ENCODE peak calls at places on chromosomes 13 and 19, in nine cellular contexts. N is activated T-cell treated with anti-CD3 and anti-CD28 coated beads, Interleukin-2, amount 50 U/mL, for 24 hours; Q is NCI-H1436; B is heart right ventricle; S is stimulated activated CD8-positive, alpha-beta memory T cell treated with anti-CD3 and anti-CD28 coated beads, Interleukin-7, amount 100 ng/mL, for 1 hour; F is nephron progenitor cell; T is activated CD4-positive, CD25-positive, alpha-beta regulatory T cell treated with anti-CD3 and anti-CD28 coated beads, Interleukin-2, amount 50 U/mL, for 16 hours; M is naive B cell; P is T-helper 22 cell. I is an unnamed sample.

GRCh38 chr13:111994578-111994977 is 72.4 kb upstream of the SOX1 start:
- DNase-seq in N (no peak), Q (no peak), B (no peak), S (no peak), F (no peak), T (no peak), M (no peak), P (no peak), I (no peak)

GRCh38 chr13:79194272-79194671 is 211.8 kb downstream of the RBM26 start:
- DNase-seq in N (no peak), Q (no peak), B (no peak), S (no peak), F (no peak), T (peak), M (peak), P (peak), I (no peak)

GRCh38 chr19:46856062-46857022 is 4.5 kb upstream of the ARHGAP35 start:
- DNase-seq in N (peak), Q (peak), B (peak), S (peak), F (peak), T (peak), M (peak), P (peak), I (peak)

GRCh38 chr19:18774107-18774506 is 17.0 kb downstream of the COMP start:
- DNase-seq in N (no peak), Q (no peak), B (no peak), S (no peak), F (no peak), T (no peak), M (no peak), P (no peak), I (no peak)

GRCh38 chr19:12126707-12127106 is 13.4 kb downstream of the ZNF20 start:
- DNase-seq in N (no peak), Q (no peak), B (no peak), S (no peak), F (no peak), T (no peak), M (no peak), P (no peak), I (no peak)

GRCh38 chr13:93620366-93620765 is 393.8 kb downstream of the GPC6 start:
- DNase-seq in N (no peak), Q (no peak), B (no peak), S (no peak), F (no peak), T (no peak), M (no peak), P (no peak), I (no peak)

GRCh38 chr13:45447050-45447661 is 17.6 kb upstream of the COG3 start:
- DNase-seq in N (no peak), Q (no peak), B (no peak), S (no peak), F (no peak), T (no peak), M (no peak), P (no peak), I (no peak)

GRCh38 chr19:4722671-4723464 is 774 bp downstream of the DPP9 start:
- DNase-seq in N (no peak), Q (no peak), B (no peak), S (no peak), F (peak), T (no peak), M (no peak), P (no peak), I (no peak)

GRCh38 chr13:109787135-109787954 is 962 bp upstream of the IRS2 start:
- DNase-seq in N (peak), Q (peak), B (peak), S (no peak), F (peak), T (no peak), M (no peak), P (peak), I (no peak)

GRCh38 chr19:2550431-2551171 is 74.7 kb downstream of the GADD45B start:
- DNase-seq in N (no peak), Q (peak), B (peak), S (no peak), F (no peak), T (no peak), M (no peak), P (no peak), I (no peak)

GRCh38 chr19:33703438-33703750 is 81.6 kb downstream of the CHST8 start:
- DNase-seq in N (no peak), Q (no peak), B (no peak), S (no peak), F (no peak), T (no peak), M (no peak), P (no peak), I (no peak)

GRCh38 chr13:36858285-36858684 is 39.3 kb downstream of the RFXAP start:
- DNase-seq in N (no peak), Q (peak), B (no peak), S (no peak), F (peak), T (no peak), M (no peak), P (no peak), I (no peak)

GRCh38 chr13:30355405-30355741 is 48.0 kb upstream of the KATNAL1 start:
- DNase-seq in N (peak), Q (no peak), B (peak), S (no peak), F (peak), T (no peak), M (peak), P (no peak), I (no peak)

GRCh38 chr19:3276341-3276799 is 51.9 kb downstream of the CELF5 start:
- DNase-seq in N (no peak), Q (peak), B (no peak), S (no peak), F (peak), T (no peak), M (no peak), P (peak), I (no peak)

GRCh38 chr13:76856141-76856571 is 30.0 kb downstream of the KCTD12 start:
- DNase-seq in N (no peak), Q (no peak), B (no peak), S (no peak), F (no peak), T (no peak), M (no peak), P (no peak), I (no peak)

GRCh38 chr19:32580353-32580900 is 563 bp upstream of the PDCD5 start:
- DNase-seq in N (no peak), Q (no peak), B (no peak), S (no peak), F (no peak), T (no peak), M (no peak), P (no peak), I (no peak)

I was measured in central memory CD8-positive, alpha-beta T cell.